ENCODE peak calls at places on chromosomes 3 and 15, in six cellular contexts. C is dorsolateral prefrontal cortex, S is psoas muscle, X is mesendoderm, N is HCT116, U is RWPE1. L is an unnamed sample.

GRCh38 chr3:123410149-123410515 is 38.8 kb downstream of the ADCY5 start:
- DNase-seq in C (no peak), S (no peak), X (no peak), N (no peak), U (no peak), L (no peak)

GRCh38 chr15:40114218-40114617 is 5.5 kb upstream of the BMF start:
- DNase-seq in C (no peak), S (no peak), X (no peak), N (no peak), U (no peak), L (no peak)

GRCh38 chr3:171374661-171375285 is 85.4 kb downstream of the TNIK start:
- DNase-seq in C (no peak), S (no peak), X (peak), N (peak), U (no peak), L (no peak)

GRCh38 chr3:42510325-42510724 is 7.9 kb downstream of the VIPR1 start:
- DNase-seq in C (no peak), S (no peak), X (no peak), N (no peak), U (no peak), L (no peak)

GRCh38 chr3:146543461-146544012 is 870 bp downstream of the PLSCR1 start:
- DNase-seq in C (no peak), S (no peak), X (no peak), N (no peak), U (no peak), L (no peak)

GRCh38 chr3:48993834-48994233 is 3.8 kb downstream of the P4HTM start:
- DNase-seq in C (no peak), S (no peak), X (no peak), N (no peak), U (no peak), L (no peak)

GRCh38 chr3:178536271-178537079 is at the start of gene KCNMB2:
- DNase-seq in C (no peak), S (no peak), X (no peak), N (no peak), U (no peak), L (no peak)

GRCh38 chr3:42876940-42877720 is 1.5 kb upstream of the CYP8B1 start:
- DNase-seq in C (no peak), S (no peak), X (no peak), N (no peak), U (no peak), L (no peak)

GRCh38 chr15:67413770-67414429 is 107.0 kb upstream of the C15orf61 start:
- DNase-seq in C (no peak), S (no peak), X (no peak), N (peak), U (no peak), L (peak)

DNA sequence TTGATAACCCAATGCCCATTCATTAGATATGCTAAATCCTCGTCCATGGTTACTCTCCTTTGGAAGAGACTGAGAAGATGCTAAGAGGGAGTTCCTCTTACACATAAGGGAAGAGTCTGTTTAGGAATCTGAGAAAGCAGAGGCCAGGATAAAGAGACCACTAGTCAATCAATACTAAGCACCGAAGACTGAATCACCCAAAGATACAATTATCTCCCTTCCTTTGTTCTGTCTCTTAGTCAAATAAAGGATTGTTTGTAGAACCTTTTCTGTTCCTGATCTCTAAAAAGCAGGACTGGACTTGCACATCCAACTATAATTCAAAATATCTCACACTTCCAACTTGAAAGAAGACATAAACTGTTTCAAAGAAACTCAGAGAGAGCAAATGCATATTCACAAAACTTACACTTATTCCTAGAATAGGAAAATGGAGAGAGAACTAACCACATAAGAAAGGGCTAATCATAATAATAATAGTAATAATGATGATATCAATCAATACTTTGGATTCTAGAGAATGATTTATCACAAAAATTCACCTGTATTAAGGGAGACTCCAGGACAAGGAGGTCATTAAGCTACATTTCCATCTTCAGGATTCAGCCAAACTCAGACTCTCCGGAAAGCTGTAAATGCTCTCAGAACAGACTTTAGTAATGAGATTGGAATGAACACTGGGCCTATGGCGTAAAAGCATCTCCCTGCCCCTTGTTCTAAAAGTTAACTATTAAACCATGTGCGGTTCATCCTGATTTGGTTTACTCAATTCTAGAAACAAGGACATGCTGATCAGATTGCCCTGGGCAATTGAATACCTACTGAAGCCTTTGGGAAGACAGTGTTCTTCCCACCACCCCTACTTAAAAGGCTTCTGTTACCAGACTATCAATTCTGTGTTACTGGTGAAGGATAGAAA is 401.5 kb downstream of the ZBTB20 start:
- DNase-seq in C (no peak), S (no peak), X (no peak), N (peak), U (peak), L (no peak)
- H3K27ac ChIP-seq in C (no peak), S (peak), X (no peak), N (peak), U (no peak), L (peak)

GRCh38 chr3:183764854-183765731 is 60.3 kb downstream of the MAP6D1 start:
- DNase-seq in C (no peak), S (no peak), X (peak), N (no peak), U (no peak), L (peak)

GRCh38 chr3:183766745-183767606 is 58.4 kb downstream of the MAP6D1 start:
- DNase-seq in C (peak), S (peak), X (peak), N (peak), U (peak), L (peak)

GRCh38 chr3:183769453-183769852 is 55.9 kb downstream of the MAP6D1 start:
- DNase-seq in C (no peak), S (no peak), X (no peak), N (no peak), U (no peak), L (no peak)

GRCh38 chr3:183766107-183766506 is 59.3 kb downstream of the MAP6D1 start:
- DNase-seq in C (no peak), S (no peak), X (no peak), N (no peak), U (no peak), L (no peak)

DNA sequence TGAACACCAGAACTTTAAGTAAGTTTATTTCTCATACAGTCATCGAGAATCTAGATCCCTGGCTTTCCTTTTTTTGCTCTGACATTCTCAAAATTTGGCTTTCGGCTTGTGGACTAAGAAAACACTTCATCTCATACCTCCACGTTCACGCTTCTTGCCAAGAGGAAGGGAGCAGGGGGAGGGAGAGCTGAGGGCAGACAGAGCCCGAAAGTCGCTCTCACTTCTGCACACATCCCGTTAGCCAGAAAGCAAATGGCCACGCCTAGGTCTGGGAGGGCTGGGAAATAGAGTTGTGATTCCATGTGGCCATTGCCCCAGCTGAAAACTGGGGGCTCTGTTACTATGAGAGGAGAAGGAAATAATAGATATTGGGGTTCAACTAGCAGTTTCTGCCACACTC is 57.3 kb downstream of the MAP6D1 start:
- DNase-seq in C (no peak), S (no peak), X (no peak), N (no peak), U (no peak), L (peak)
- H3K27ac ChIP-seq in C (no peak), S (no peak), X (no peak), N (no peak), U (no peak), L (peak)

GRCh38 chr15:64990168-64990470 is 405 bp upstream of the SPG21 start:
- DNase-seq in C (no peak), S (no peak), X (no peak), N (peak), U (no peak), L (no peak)
- H3K27ac ChIP-seq in C (peak), S (peak), X (peak), N (peak), U (peak), L (peak)

GRCh38 chr3:30354972-30355371 is 251.4 kb upstream of the TGFBR2 start:
- DNase-seq in C (no peak), S (no peak), X (no peak), N (no peak), U (no peak), L (no peak)
- H3K27ac ChIP-seq in C (peak), S (no peak), X (no peak), N (no peak), U (peak), L (no peak)

GRCh38 chr15:36392666-36393266 is 186.7 kb upstream of the CDIN1 start:
- DNase-seq in C (no peak), S (no peak), X (no peak), N (no peak), U (peak), L (no peak)
- H3K27ac ChIP-seq in C (no peak), S (no peak), X (no peak), N (no peak), U (no peak), L (no peak)

GRCh38 chr15:38215707-38216106 is 36.9 kb upstream of the SPRED1 start:
- DNase-seq in C (no peak), S (no peak), X (no peak), N (no peak), U (no peak), L (no peak)
- H3K27ac ChIP-seq in C (no peak), S (no peak), X (no peak), N (no peak), U (no peak), L (no peak)

GRCh38 chr3:107430214-107431047 is 53.2 kb downstream of the CCDC54 start:
- DNase-seq in C (peak), S (no peak), X (peak), N (no peak), U (no peak), L (no peak)

GRCh38 chr3:107431048-107431297 is 53.7 kb downstream of the CCDC54 start:
- DNase-seq in C (peak), S (no peak), X (no peak), N (no peak), U (no peak), L (peak)

GRCh38 chr3:107431298-107432012 is 54.2 kb downstream of the CCDC54 start:
- DNase-seq in C (peak), S (peak), X (peak), N (no peak), U (peak), L (peak)

GRCh38 chr3:107432646-107433045 is 55.4 kb downstream of the CCDC54 start:
- DNase-seq in C (no peak), S (no peak), X (peak), N (no peak), U (no peak), L (no peak)

DNA sequence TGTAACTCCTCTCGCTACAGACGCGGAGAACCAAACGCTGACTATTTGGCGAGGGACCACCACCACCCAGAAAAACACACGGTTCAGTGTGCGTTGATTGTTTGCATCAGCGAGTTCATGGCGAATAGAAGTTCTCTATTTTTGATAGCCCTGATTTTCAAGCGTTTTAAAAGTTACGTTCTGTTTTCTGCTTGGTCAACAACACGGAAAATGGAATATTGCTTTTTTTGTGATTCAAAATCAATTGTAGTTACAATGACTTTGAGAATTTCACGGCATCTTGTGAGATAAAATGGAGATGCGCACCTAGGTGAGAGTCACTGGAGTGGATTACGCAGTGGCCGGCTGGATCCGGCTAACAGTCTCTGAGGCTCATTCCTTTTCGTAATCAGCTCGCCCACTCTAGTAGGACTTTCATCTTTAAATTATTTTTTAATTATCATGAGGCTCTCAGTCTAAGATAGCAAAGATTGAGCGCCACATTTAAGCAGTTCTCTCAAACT is 54.8 kb downstream of the CCDC54 start:
- DNase-seq in C (peak), S (no peak), X (peak), N (no peak), U (no peak), L (peak)
- H3K27ac ChIP-seq in C (peak), S (peak), X (peak), N (peak), U (peak), L (peak)

GRCh38 chr3:71103430-71103881 is 480.1 kb downstream of the FOXP1 start:
- DNase-seq in C (peak), S (peak), X (no peak), N (no peak), U (no peak), L (peak)

GRCh38 chr3:71104586-71104985 is 478.9 kb downstream of the FOXP1 start:
- DNase-seq in C (no peak), S (no peak), X (no peak), N (no peak), U (no peak), L (no peak)

GRCh38 chr3:71102111-71103039 is 481.2 kb downstream of the FOXP1 start:
- DNase-seq in C (no peak), S (no peak), X (no peak), N (no peak), U (no peak), L (no peak)

GRCh38 chr3:71101581-71101980 is 481.9 kb downstream of the FOXP1 start:
- DNase-seq in C (no peak), S (no peak), X (no peak), N (no peak), U (no peak), L (no peak)

GRCh38 chr3:71104090-71104489 is 479.4 kb downstream of the FOXP1 start:
- DNase-seq in C (no peak), S (no peak), X (no peak), N (no peak), U (no peak), L (no peak)
- H3K27ac ChIP-seq in C (no peak), S (no peak), X (no peak), N (no peak), U (no peak), L (peak)